ENCODE peak calls at places on chromosome 15, in four cellular contexts. One of them, this sample, is unnamed.

GRCh38 chr15:36953346-36953745 is 147.0 kb downstream of the MEIS2 start:
- DNase-seq in activated naive CD4-positive, alpha-beta T cell: no peak
- DNase-seq in ureter: no peak
- DNase-seq in activated naive CD8-positive, alpha-beta T cell treated with anti-CD3 and anti-CD28 coated beads, Interleukin-2, amount 50 U/mL, for 16 hours: no peak
- DNase-seq in this sample: no peak

GRCh38 chr15:85756411-85757072 is 38.2 kb downstream of the KLHL25 start:
- DNase-seq in activated naive CD4-positive, alpha-beta T cell: no peak
- DNase-seq in ureter: no peak
- DNase-seq in activated naive CD8-positive, alpha-beta T cell treated with anti-CD3 and anti-CD28 coated beads, Interleukin-2, amount 50 U/mL, for 16 hours: no peak
- DNase-seq in this sample: no peak

GRCh38 chr15:68154923-68155559 is 50.1 kb downstream of the CALML4 start:
- DNase-seq in activated naive CD4-positive, alpha-beta T cell: no peak
- DNase-seq in ureter: peak
- DNase-seq in activated naive CD8-positive, alpha-beta T cell treated with anti-CD3 and anti-CD28 coated beads, Interleukin-2, amount 50 U/mL, for 16 hours: no peak
- DNase-seq in this sample: no peak

GRCh38 chr15:74156678-74157411 is 16.7 kb upstream of the ISLR start:
- DNase-seq in activated naive CD4-positive, alpha-beta T cell: no peak
- DNase-seq in ureter: no peak
- DNase-seq in activated naive CD8-positive, alpha-beta T cell treated with anti-CD3 and anti-CD28 coated beads, Interleukin-2, amount 50 U/mL, for 16 hours: no peak
- DNase-seq in this sample: no peak

GRCh38 chr15:22902046-22902445 is 63.6 kb downstream of the NIPA2 start:
- DNase-seq in activated naive CD4-positive, alpha-beta T cell: no peak
- DNase-seq in ureter: no peak
- DNase-seq in activated naive CD8-positive, alpha-beta T cell treated with anti-CD3 and anti-CD28 coated beads, Interleukin-2, amount 50 U/mL, for 16 hours: no peak
- DNase-seq in this sample: no peak

GRCh38 chr15:60074181-60074885 is 70.2 kb downstream of the FOXB1 start:
- DNase-seq in activated naive CD4-positive, alpha-beta T cell: no peak
- DNase-seq in ureter: no peak
- DNase-seq in activated naive CD8-positive, alpha-beta T cell treated with anti-CD3 and anti-CD28 coated beads, Interleukin-2, amount 50 U/mL, for 16 hours: no peak
- DNase-seq in this sample: no peak

GRCh38 chr15:91779960-91780359 is 73.5 kb upstream of the SLCO3A1 start:
- DNase-seq in activated naive CD4-positive, alpha-beta T cell: no peak
- DNase-seq in ureter: no peak
- DNase-seq in activated naive CD8-positive, alpha-beta T cell treated with anti-CD3 and anti-CD28 coated beads, Interleukin-2, amount 50 U/mL, for 16 hours: no peak
- DNase-seq in this sample: no peak

GRCh38 chr15:77505556-77505955 is 84.9 kb downstream of the HMG20A start:
- DNase-seq in activated naive CD4-positive, alpha-beta T cell: no peak
- DNase-seq in ureter: no peak
- DNase-seq in activated naive CD8-positive, alpha-beta T cell treated with anti-CD3 and anti-CD28 coated beads, Interleukin-2, amount 50 U/mL, for 16 hours: no peak
- DNase-seq in this sample: no peak

GRCh38 chr15:84633311-84634227 is 20.5 kb downstream of the WDR73 start:
- DNase-seq in activated naive CD4-positive, alpha-beta T cell: peak
- DNase-seq in ureter: peak
- DNase-seq in activated naive CD8-positive, alpha-beta T cell treated with anti-CD3 and anti-CD28 coated beads, Interleukin-2, amount 50 U/mL, for 16 hours: peak
- DNase-seq in this sample: peak

GRCh38 chr15:38671675-38672141 is 107.1 kb upstream of the RASGRP1 start:
- DNase-seq in activated naive CD4-positive, alpha-beta T cell: no peak
- DNase-seq in ureter: no peak
- DNase-seq in activated naive CD8-positive, alpha-beta T cell treated with anti-CD3 and anti-CD28 coated beads, Interleukin-2, amount 50 U/mL, for 16 hours: no peak
- DNase-seq in this sample: no peak

GRCh38 chr15:47708116-47708515 is 9.2 kb upstream of the SEMA6D start:
- DNase-seq in activated naive CD4-positive, alpha-beta T cell: no peak
- DNase-seq in ureter: no peak
- DNase-seq in activated naive CD8-positive, alpha-beta T cell treated with anti-CD3 and anti-CD28 coated beads, Interleukin-2, amount 50 U/mL, for 16 hours: no peak
- DNase-seq in this sample: no peak

GRCh38 chr15:42131006-42131405 is 25.4 kb downstream of the PLA2G4F start:
- DNase-seq in activated naive CD4-positive, alpha-beta T cell: no peak
- DNase-seq in ureter: peak
- DNase-seq in activated naive CD8-positive, alpha-beta T cell treated with anti-CD3 and anti-CD28 coated beads, Interleukin-2, amount 50 U/mL, for 16 hours: no peak
- DNase-seq in this sample: no peak

GRCh38 chr15:45169608-45170480 is 17.9 kb downstream of the SHF start:
- DNase-seq in activated naive CD4-positive, alpha-beta T cell: no peak
- DNase-seq in ureter: no peak
- DNase-seq in activated naive CD8-positive, alpha-beta T cell treated with anti-CD3 and anti-CD28 coated beads, Interleukin-2, amount 50 U/mL, for 16 hours: no peak
- DNase-seq in this sample: no peak

GRCh38 chr15:85167568-85167967 is 185.9 kb downstream of the PDE8A start:
- DNase-seq in activated naive CD4-positive, alpha-beta T cell: no peak
- DNase-seq in ureter: no peak
- DNase-seq in activated naive CD8-positive, alpha-beta T cell treated with anti-CD3 and anti-CD28 coated beads, Interleukin-2, amount 50 U/mL, for 16 hours: no peak
- DNase-seq in this sample: no peak

GRCh38 chr15:59170295-59170881 is 36.3 kb upstream of the LDHAL6B start:
- DNase-seq in activated naive CD4-positive, alpha-beta T cell: no peak
- DNase-seq in ureter: peak
- DNase-seq in activated naive CD8-positive, alpha-beta T cell treated with anti-CD3 and anti-CD28 coated beads, Interleukin-2, amount 50 U/mL, for 16 hours: no peak
- DNase-seq in this sample: no peak

GRCh38 chr15:65330934-65331645 is 26.6 kb downstream of the RNU5B-1 start:
- DNase-seq in activated naive CD4-positive, alpha-beta T cell: no peak
- DNase-seq in ureter: no peak
- DNase-seq in activated naive CD8-positive, alpha-beta T cell treated with anti-CD3 and anti-CD28 coated beads, Interleukin-2, amount 50 U/mL, for 16 hours: no peak
- DNase-seq in this sample: no peak

GRCh38 chr15:33654859-33655258 is 313.4 kb upstream of the CHRM5 start:
- DNase-seq in activated naive CD4-positive, alpha-beta T cell: no peak
- DNase-seq in ureter: no peak
- DNase-seq in activated naive CD8-positive, alpha-beta T cell treated with anti-CD3 and anti-CD28 coated beads, Interleukin-2, amount 50 U/mL, for 16 hours: no peak
- DNase-seq in this sample: no peak

GRCh38 chr15:90716317-90716975 is 700 bp upstream of the BLM start:
- DNase-seq in activated naive CD4-positive, alpha-beta T cell: no peak
- DNase-seq in ureter: no peak
- DNase-seq in activated naive CD8-positive, alpha-beta T cell treated with anti-CD3 and anti-CD28 coated beads, Interleukin-2, amount 50 U/mL, for 16 hours: no peak
- DNase-seq in this sample: no peak

GRCh38 chr15:55741592-55742497 is 1.1 kb downstream of the PRTG start:
- DNase-seq in activated naive CD4-positive, alpha-beta T cell: no peak
- DNase-seq in ureter: no peak
- DNase-seq in activated naive CD8-positive, alpha-beta T cell treated with anti-CD3 and anti-CD28 coated beads, Interleukin-2, amount 50 U/mL, for 16 hours: no peak
- DNase-seq in this sample: no peak

GRCh38 chr15:85589873-85590272 is 204.9 kb downstream of the KLHL25 start:
- DNase-seq in activated naive CD4-positive, alpha-beta T cell: no peak
- DNase-seq in ureter: no peak
- DNase-seq in activated naive CD8-positive, alpha-beta T cell treated with anti-CD3 and anti-CD28 coated beads, Interleukin-2, amount 50 U/mL, for 16 hours: no peak
- DNase-seq in this sample: no peak

GRCh38 chr15:72859757-72860145 is 76.2 kb upstream of the ADPGK start:
- DNase-seq in activated naive CD4-positive, alpha-beta T cell: no peak
- DNase-seq in ureter: peak
- DNase-seq in activated naive CD8-positive, alpha-beta T cell treated with anti-CD3 and anti-CD28 coated beads, Interleukin-2, amount 50 U/mL, for 16 hours: no peak
- DNase-seq in this sample: no peak

GRCh38 chr15:52095597-52096262 is 16.8 kb downstream of the BCL2L10 start:
- DNase-seq in activated naive CD4-positive, alpha-beta T cell: no peak
- DNase-seq in ureter: no peak
- DNase-seq in activated naive CD8-positive, alpha-beta T cell treated with anti-CD3 and anti-CD28 coated beads, Interleukin-2, amount 50 U/mL, for 16 hours: no peak
- DNase-seq in this sample: no peak

GRCh38 chr15:77171568-77171967 is 100.7 kb upstream of the TSPAN3 start:
- DNase-seq in activated naive CD4-positive, alpha-beta T cell: no peak
- DNase-seq in ureter: no peak
- DNase-seq in activated naive CD8-positive, alpha-beta T cell treated with anti-CD3 and anti-CD28 coated beads, Interleukin-2, amount 50 U/mL, for 16 hours: no peak
- DNase-seq in this sample: no peak

GRCh38 chr15:66765478-66766281 is 63.6 kb downstream of the SMAD6 start:
- DNase-seq in activated naive CD4-positive, alpha-beta T cell: no peak
- DNase-seq in ureter: peak
- DNase-seq in activated naive CD8-positive, alpha-beta T cell treated with anti-CD3 and anti-CD28 coated beads, Interleukin-2, amount 50 U/mL, for 16 hours: no peak
- DNase-seq in this sample: no peak

GRCh38 chr15:57923750-57924149 is 141.8 kb downstream of the ALDH1A2 start:
- DNase-seq in activated naive CD4-positive, alpha-beta T cell: no peak
- DNase-seq in ureter: no peak
- DNase-seq in activated naive CD8-positive, alpha-beta T cell treated with anti-CD3 and anti-CD28 coated beads, Interleukin-2, amount 50 U/mL, for 16 hours: no peak
- DNase-seq in this sample: no peak

GRCh38 chr15:54208786-54209185 is 230.5 kb downstream of the UNC13C start:
- DNase-seq in activated naive CD4-positive, alpha-beta T cell: no peak
- DNase-seq in ureter: no peak
- DNase-seq in activated naive CD8-positive, alpha-beta T cell treated with anti-CD3 and anti-CD28 coated beads, Interleukin-2, amount 50 U/mL, for 16 hours: no peak
- DNase-seq in this sample: no peak

GRCh38 chr15:63775303-63775702 is 58.4 kb downstream of the HERC1 start:
- DNase-seq in activated naive CD4-positive, alpha-beta T cell: no peak
- DNase-seq in ureter: no peak
- DNase-seq in activated naive CD8-positive, alpha-beta T cell treated with anti-CD3 and anti-CD28 coated beads, Interleukin-2, amount 50 U/mL, for 16 hours: no peak
- DNase-seq in this sample: no peak

GRCh38 chr15:51375966-51376640 is 34.6 kb downstream of the GLDN start:
- DNase-seq in activated naive CD4-positive, alpha-beta T cell: no peak
- DNase-seq in ureter: no peak
- DNase-seq in activated naive CD8-positive, alpha-beta T cell treated with anti-CD3 and anti-CD28 coated beads, Interleukin-2, amount 50 U/mL, for 16 hours: no peak
- DNase-seq in this sample: no peak

GRCh38 chr15:60044636-60045273 is 40.6 kb downstream of the FOXB1 start:
- DNase-seq in activated naive CD4-positive, alpha-beta T cell: no peak
- DNase-seq in ureter: no peak
- DNase-seq in activated naive CD8-positive, alpha-beta T cell treated with anti-CD3 and anti-CD28 coated beads, Interleukin-2, amount 50 U/mL, for 16 hours: no peak
- DNase-seq in this sample: no peak

GRCh38 chr15:66912001-66912400 is 153.4 kb upstream of the SMAD3 start:
- DNase-seq in activated naive CD4-positive, alpha-beta T cell: no peak
- DNase-seq in ureter: no peak
- DNase-seq in activated naive CD8-positive, alpha-beta T cell treated with anti-CD3 and anti-CD28 coated beads, Interleukin-2, amount 50 U/mL, for 16 hours: no peak
- DNase-seq in this sample: no peak

GRCh38 chr15:31306426-31307269 is 20.0 kb upstream of the KLF13 start:
- DNase-seq in activated naive CD4-positive, alpha-beta T cell: no peak
- DNase-seq in ureter: peak
- DNase-seq in activated naive CD8-positive, alpha-beta T cell treated with anti-CD3 and anti-CD28 coated beads, Interleukin-2, amount 50 U/mL, for 16 hours: no peak
- DNase-seq in this sample: no peak